ENCODE peak calls at places on chromosomes 6 and 20, in ten cellular contexts. One of them, this sample, is unnamed.

GRCh38 chr6:17021539-17021889 is 80.3 kb upstream of the STMND1 start:
- DNase-seq in colonic mucosa: no peak
- DNase-seq in HFFc6: no peak
- DNase-seq in left lung: no peak
- DNase-seq in GM20000: no peak
- DNase-seq in neural crest cell: no peak
- DNase-seq in astrocyte of the cerebellum: no peak
- DNase-seq in mesothelial cell of epicardium: no peak
- DNase-seq in AG10803: peak
- DNase-seq in fibroblast of lung: peak
- DNase-seq in this sample: no peak

GRCh38 chr6:109023348-109023925 is 71.2 kb downstream of the SESN1 start:
- DNase-seq in mesothelial cell of epicardium: no peak
- DNase-seq in colonic mucosa: no peak
- DNase-seq in left lung: no peak
- DNase-seq in GM20000: no peak
- DNase-seq in AG10803: no peak
- DNase-seq in astrocyte of the cerebellum: no peak
- DNase-seq in neural crest cell: no peak
- DNase-seq in HFFc6: no peak
- DNase-seq in fibroblast of lung: no peak
- DNase-seq in this sample: no peak

GRCh38 chr20:44884907-44885391 is 556 bp upstream of the YWHAB start:
- DNase-seq in left lung: no peak
- DNase-seq in fibroblast of lung: no peak
- DNase-seq in mesothelial cell of epicardium: no peak
- DNase-seq in HFFc6: no peak
- DNase-seq in astrocyte of the cerebellum: no peak
- DNase-seq in colonic mucosa: no peak
- DNase-seq in GM20000: no peak
- DNase-seq in neural crest cell: no peak
- DNase-seq in AG10803: no peak
- DNase-seq in this sample: no peak

GRCh38 chr20:20413801-20414200 is 45.9 kb downstream of the INSM1 start:
- DNase-seq in left lung: no peak
- DNase-seq in neural crest cell: no peak
- DNase-seq in fibroblast of lung: no peak
- DNase-seq in HFFc6: no peak
- DNase-seq in AG10803: no peak
- DNase-seq in colonic mucosa: no peak
- DNase-seq in astrocyte of the cerebellum: no peak
- DNase-seq in GM20000: no peak
- DNase-seq in mesothelial cell of epicardium: no peak
- DNase-seq in this sample: no peak

GRCh38 chr20:33947709-33948295 is 45.9 kb upstream of the RALY start:
- DNase-seq in AG10803: peak
- DNase-seq in fibroblast of lung: peak
- DNase-seq in HFFc6: peak
- DNase-seq in astrocyte of the cerebellum: no peak
- DNase-seq in mesothelial cell of epicardium: no peak
- DNase-seq in left lung: no peak
- DNase-seq in neural crest cell: peak
- DNase-seq in GM20000: peak
- DNase-seq in colonic mucosa: peak
- DNase-seq in this sample: no peak

GRCh38 chr6:138107752-138108592 is 753 bp upstream of the PERP start:
- DNase-seq in astrocyte of the cerebellum: no peak
- DNase-seq in left lung: no peak
- DNase-seq in neural crest cell: no peak
- DNase-seq in GM20000: peak
- DNase-seq in AG10803: no peak
- DNase-seq in HFFc6: no peak
- DNase-seq in fibroblast of lung: no peak
- DNase-seq in colonic mucosa: peak
- DNase-seq in mesothelial cell of epicardium: no peak
- DNase-seq in this sample: peak

GRCh38 chr20:41150664-41151063 is 13.3 kb downstream of the PLCG1 start:
- DNase-seq in neural crest cell: no peak
- DNase-seq in astrocyte of the cerebellum: no peak
- DNase-seq in fibroblast of lung: no peak
- DNase-seq in colonic mucosa: no peak
- DNase-seq in left lung: no peak
- DNase-seq in GM20000: no peak
- DNase-seq in HFFc6: no peak
- DNase-seq in AG10803: no peak
- DNase-seq in mesothelial cell of epicardium: no peak
- DNase-seq in this sample: no peak

GRCh38 chr6:163122365-163122764 is 292.2 kb upstream of the QKI start:
- DNase-seq in astrocyte of the cerebellum: no peak
- DNase-seq in fibroblast of lung: no peak
- DNase-seq in GM20000: no peak
- DNase-seq in mesothelial cell of epicardium: no peak
- DNase-seq in AG10803: no peak
- DNase-seq in left lung: no peak
- DNase-seq in colonic mucosa: no peak
- DNase-seq in HFFc6: no peak
- DNase-seq in neural crest cell: no peak
- DNase-seq in this sample: no peak

DNA sequence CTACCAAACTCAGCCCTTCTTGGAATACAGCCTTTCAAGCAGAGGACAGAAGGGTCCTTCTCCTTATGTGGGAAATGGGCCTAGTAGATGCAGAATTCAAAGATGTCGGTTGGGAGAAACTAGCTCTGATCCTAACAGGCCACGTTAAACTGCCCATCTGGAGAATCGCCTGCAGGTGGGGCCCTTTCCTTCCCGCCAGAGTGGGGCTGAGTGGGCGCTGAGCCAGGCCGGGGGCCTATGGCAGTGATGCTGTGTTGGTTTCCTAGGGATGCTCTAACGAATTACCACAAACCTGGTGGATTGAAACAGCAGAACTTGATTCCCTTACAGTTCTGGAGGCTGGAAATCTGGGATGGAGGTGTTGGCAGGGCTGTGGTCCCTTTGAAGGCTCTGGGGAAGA is 9.1 kb downstream of the MAPK13 start:
- DNase-seq in left lung: no peak
- DNase-seq in GM20000: no peak
- DNase-seq in AG10803: no peak
- DNase-seq in astrocyte of the cerebellum: no peak
- DNase-seq in fibroblast of lung: no peak
- DNase-seq in neural crest cell: no peak
- DNase-seq in mesothelial cell of epicardium: no peak
- DNase-seq in HFFc6: no peak
- DNase-seq in colonic mucosa: no peak
- DNase-seq in this sample: no peak
- TF ChIP-seq CTCF in left lung: no peak
- TF ChIP-seq CTCF in GM20000: no peak
- TF ChIP-seq CTCF in AG10803: peak
- TF ChIP-seq CTCF in astrocyte of the cerebellum: peak
- TF ChIP-seq CTCF in fibroblast of lung: peak
- TF ChIP-seq CTCF in neural crest cell: peak
- TF ChIP-seq CTCF in mesothelial cell of epicardium: no peak
- TF ChIP-seq CTCF in HFFc6: peak
- TF ChIP-seq CTCF in colonic mucosa: no peak
- TF ChIP-seq CTCF in this sample: no peak

GRCh38 chr6:91166271-91166670 is 579.4 kb upstream of the MAP3K7 start:
- DNase-seq in mesothelial cell of epicardium: no peak
- DNase-seq in fibroblast of lung: no peak
- DNase-seq in GM20000: no peak
- DNase-seq in astrocyte of the cerebellum: no peak
- DNase-seq in neural crest cell: no peak
- DNase-seq in HFFc6: no peak
- DNase-seq in AG10803: no peak
- DNase-seq in left lung: no peak
- DNase-seq in colonic mucosa: no peak
- DNase-seq in this sample: no peak

GRCh38 chr6:91173651-91174050 is 586.8 kb upstream of the MAP3K7 start:
- DNase-seq in astrocyte of the cerebellum: no peak
- DNase-seq in neural crest cell: no peak
- DNase-seq in left lung: no peak
- DNase-seq in AG10803: no peak
- DNase-seq in fibroblast of lung: no peak
- DNase-seq in HFFc6: no peak
- DNase-seq in mesothelial cell of epicardium: no peak
- DNase-seq in GM20000: no peak
- DNase-seq in colonic mucosa: no peak
- DNase-seq in this sample: no peak

GRCh38 chr6:91164105-91164504 is 577.2 kb upstream of the MAP3K7 start:
- DNase-seq in HFFc6: no peak
- DNase-seq in fibroblast of lung: no peak
- DNase-seq in mesothelial cell of epicardium: no peak
- DNase-seq in neural crest cell: no peak
- DNase-seq in AG10803: no peak
- DNase-seq in astrocyte of the cerebellum: no peak
- DNase-seq in left lung: no peak
- DNase-seq in colonic mucosa: no peak
- DNase-seq in GM20000: no peak
- DNase-seq in this sample: no peak

GRCh38 chr6:91167846-91168245 is 581.0 kb upstream of the MAP3K7 start:
- DNase-seq in AG10803: no peak
- DNase-seq in left lung: no peak
- DNase-seq in GM20000: no peak
- DNase-seq in HFFc6: no peak
- DNase-seq in mesothelial cell of epicardium: no peak
- DNase-seq in astrocyte of the cerebellum: no peak
- DNase-seq in colonic mucosa: no peak
- DNase-seq in fibroblast of lung: no peak
- DNase-seq in neural crest cell: no peak
- DNase-seq in this sample: no peak
- TF ChIP-seq CTCF in AG10803: no peak
- TF ChIP-seq CTCF in left lung: no peak
- TF ChIP-seq CTCF in GM20000: no peak
- TF ChIP-seq CTCF in HFFc6: no peak
- TF ChIP-seq CTCF in mesothelial cell of epicardium: no peak
- TF ChIP-seq CTCF in astrocyte of the cerebellum: peak
- TF ChIP-seq CTCF in colonic mucosa: no peak
- TF ChIP-seq CTCF in fibroblast of lung: peak
- TF ChIP-seq CTCF in neural crest cell: peak
- TF ChIP-seq CTCF in this sample: no peak

DNA sequence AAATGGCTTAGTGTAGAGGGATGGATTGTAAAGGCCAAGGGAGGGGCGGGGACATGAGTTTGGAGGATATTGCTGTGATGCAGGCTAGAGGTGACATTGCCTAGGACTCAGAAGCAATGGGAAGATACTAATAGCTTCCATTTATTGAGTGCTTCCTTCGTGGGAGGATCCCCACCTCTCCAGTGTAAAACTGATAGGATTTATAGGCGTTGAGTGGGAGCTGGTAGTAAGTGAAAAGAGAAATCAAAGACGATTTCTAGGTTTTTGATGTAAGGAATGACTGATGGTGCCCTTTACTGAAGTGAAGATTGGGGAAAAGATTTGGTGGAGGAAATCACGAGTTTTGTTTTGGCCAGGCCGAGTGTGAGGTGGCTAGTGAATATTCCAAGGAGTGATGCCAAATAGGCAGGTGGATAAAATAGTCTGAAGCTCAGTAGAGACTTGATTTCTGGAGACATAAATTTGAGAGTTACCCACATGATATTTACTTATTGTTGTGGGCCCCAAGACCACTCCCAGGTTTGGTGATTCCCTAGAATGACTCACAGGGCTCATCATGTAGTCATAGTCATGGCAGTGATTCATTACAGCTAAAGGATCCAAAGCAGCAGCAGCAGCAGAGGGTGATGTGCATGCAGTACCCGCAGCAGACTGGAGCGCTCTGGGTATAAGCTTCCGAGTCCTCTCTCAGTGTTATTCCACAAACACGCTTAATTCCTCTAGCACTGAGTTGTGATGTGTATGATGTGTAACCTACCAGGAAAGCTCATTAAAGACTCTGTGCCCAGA is 10.2 kb downstream of the RPRD1B start:
- DNase-seq in HFFc6: peak
- DNase-seq in AG10803: peak
- DNase-seq in astrocyte of the cerebellum: peak
- DNase-seq in colonic mucosa: no peak
- DNase-seq in left lung: no peak
- DNase-seq in GM20000: no peak
- DNase-seq in neural crest cell: no peak
- DNase-seq in fibroblast of lung: peak
- DNase-seq in mesothelial cell of epicardium: no peak
- DNase-seq in this sample: no peak
- TF ChIP-seq CTCF in HFFc6: peak
- TF ChIP-seq CTCF in AG10803: peak
- TF ChIP-seq CTCF in astrocyte of the cerebellum: no peak
- TF ChIP-seq CTCF in colonic mucosa: no peak
- TF ChIP-seq CTCF in left lung: no peak
- TF ChIP-seq CTCF in GM20000: no peak
- TF ChIP-seq CTCF in neural crest cell: no peak
- TF ChIP-seq CTCF in fibroblast of lung: no peak
- TF ChIP-seq CTCF in mesothelial cell of epicardium: no peak
- TF ChIP-seq CTCF in this sample: no peak

GRCh38 chr20:51326241-51326819 is 216.2 kb downstream of the NFATC2 start:
- DNase-seq in left lung: no peak
- DNase-seq in colonic mucosa: peak
- DNase-seq in AG10803: peak
- DNase-seq in fibroblast of lung: peak
- DNase-seq in astrocyte of the cerebellum: no peak
- DNase-seq in neural crest cell: peak
- DNase-seq in HFFc6: peak
- DNase-seq in mesothelial cell of epicardium: no peak
- DNase-seq in GM20000: peak
- DNase-seq in this sample: peak
- TF ChIP-seq CTCF in left lung: peak
- TF ChIP-seq CTCF in colonic mucosa: peak
- TF ChIP-seq CTCF in AG10803: peak
- TF ChIP-seq CTCF in fibroblast of lung: peak
- TF ChIP-seq CTCF in astrocyte of the cerebellum: peak
- TF ChIP-seq CTCF in neural crest cell: peak
- TF ChIP-seq CTCF in HFFc6: peak
- TF ChIP-seq CTCF in mesothelial cell of epicardium: peak
- TF ChIP-seq CTCF in GM20000: peak
- TF ChIP-seq CTCF in this sample: peak